ENCODE peak calls at places on chromosomes 7 and 10, in four cellular contexts. V is upper lobe of right lung, J is brain microvascular endothelial cell, N is AG10803. W is an unnamed sample.

GRCh38 chr7:43905209-43905946 is 1.0 kb downstream of the URGCP start:
- DNase-seq in V (no peak), N (peak), J (no peak), W (peak)

GRCh38 chr10:84317174-84317573 is 11.2 kb upstream of the CCSER2 start:
- DNase-seq in N (no peak), V (no peak), J (no peak), W (no peak)

GRCh38 chr7:106693659-106694353 is 32.8 kb upstream of the CCDC71L start:
- DNase-seq in N (peak), V (no peak), J (no peak), W (no peak)

GRCh38 chr7:80379034-80379433 is 132.8 kb downstream of the GNAT3 start:
- DNase-seq in N (peak), V (no peak), J (no peak), W (peak)

GRCh38 chr7:47357398-47357797 is 224.5 kb downstream of the TNS3 start:
- DNase-seq in V (no peak), N (no peak), J (no peak), W (no peak)

GRCh38 chr7:12607134-12607533 is 36.6 kb downstream of the SCIN start:
- DNase-seq in J (no peak), V (no peak), N (peak), W (no peak)

GRCh38 chr10:133106516-133106915 is 18.8 kb downstream of the ADGRA1 start:
- DNase-seq in N (no peak), V (no peak), J (no peak), W (no peak)

GRCh38 chr10:117215079-117215478 is 17.8 kb downstream of the KCNK18 start:
- DNase-seq in N (no peak), V (no peak), J (no peak), W (no peak)

GRCh38 chr10:77011823-77012566 is 625.6 kb downstream of the KCNMA1 start:
- DNase-seq in V (no peak), N (peak), J (no peak), W (peak)

GRCh38 chr10:60208676-60209269 is 180.9 kb downstream of the ANK3 start:
- DNase-seq in V (no peak), N (peak), J (no peak), W (peak)

GRCh38 chr10:91493313-91493712 is 83.2 kb downstream of the HECTD2 start:
- DNase-seq in J (no peak), N (peak), V (no peak), W (peak)

GRCh38 chr7:19851504-19851903 is 78.1 kb upstream of the TMEM196 start:
- DNase-seq in J (no peak), N (no peak), V (no peak), W (no peak)

GRCh38 chr10:96073722-96074121 is 30.3 kb downstream of the CCNJ start:
- DNase-seq in V (no peak), N (peak), J (peak), W (peak)

GRCh38 chr10:111648046-111648445 is 535.5 kb downstream of the GPAM start:
- DNase-seq in J (no peak), N (peak), V (no peak), W (no peak)

GRCh38 chr10:83603708-83604107 is 535.6 kb upstream of the GHITM start:
- DNase-seq in N (no peak), V (no peak), J (peak), W (peak)

GRCh38 chr7:988963-989529 is 6.1 kb downstream of the CYP2W1 start:
- DNase-seq in N (no peak), V (no peak), J (no peak), W (peak)

GRCh38 chr10:48363617-48364355 is 57.3 kb downstream of the MAPK8 start:
- DNase-seq in V (no peak), N (peak), J (peak), W (peak)

GRCh38 chr10:67602268-67602950 is 93.6 kb downstream of the CTNNA3 start:
- DNase-seq in N (peak), V (no peak), J (peak), W (peak)

GRCh38 chr7:150957119-150958020 is 20.8 kb downstream of the KCNH2 start:
- DNase-seq in V (no peak), J (no peak), N (no peak), W (no peak)

GRCh38 chr7:39248693-39249090 is 271.0 kb downstream of the POU6F2 start:
- DNase-seq in V (no peak), N (no peak), J (no peak), W (no peak)

GRCh38 chr7:76220185-76221057 is 18.7 kb downstream of the SRRM3 start:
- DNase-seq in N (peak), J (peak), V (no peak), W (peak)

GRCh38 chr10:95267261-95267660 is 23.5 kb downstream of the PDLIM1 start:
- DNase-seq in J (no peak), N (no peak), V (no peak), W (no peak)

GRCh38 chr10:4127518-4128315 is 342.7 kb upstream of the KLF6 start:
- DNase-seq in J (no peak), N (no peak), V (no peak), W (no peak)

GRCh38 chr7:101681170-101682007 is 52.3 kb upstream of the MYL10 start:
- DNase-seq in J (peak), N (peak), V (no peak), W (peak)

GRCh38 chr7:501526-501925 is 18.1 kb downstream of the PDGFA start:
- DNase-seq in V (peak), N (no peak), J (no peak), W (no peak)

GRCh38 chr7:123750389-123751230 is 1.8 kb upstream of the WASL start:
- DNase-seq in N (no peak), V (no peak), J (no peak), W (no peak)

GRCh38 chr7:44567884-44568283 is 5.8 kb downstream of the DDX56 start:
- DNase-seq in V (no peak), J (no peak), N (no peak), W (no peak)

GRCh38 chr10:92241158-92241500 is 49.7 kb downstream of the CPEB3 start:
- DNase-seq in J (no peak), N (peak), V (no peak), W (no peak)

GRCh38 chr7:36262706-36263484 is 109.8 kb downstream of the EEPD1 start:
- DNase-seq in J (no peak), N (no peak), V (no peak), W (no peak)

GRCh38 chr7:18151419-18151818 is 123.8 kb upstream of the PRPS1L1 start:
- DNase-seq in V (no peak), N (no peak), J (no peak), W (peak)

GRCh38 chr7:155205368-155206285 is 92.1 kb upstream of the INSIG1 start:
- DNase-seq in V (peak), J (peak), N (peak), W (peak)

GRCh38 chr7:138837627-138838026 is 39.6 kb upstream of the ATP6V0A4 start:
- DNase-seq in V (no peak), N (no peak), J (no peak), W (peak)

GRCh38 chr7:108347616-108348015 is 108.6 kb downstream of the NRCAM start:
- DNase-seq in N (peak), J (peak), V (no peak), W (peak)

GRCh38 chr7:30470783-30471182 is 7.8 kb downstream of the NOD1 start:
- DNase-seq in V (no peak), J (peak), N (peak), W (peak)

GRCh38 chr10:43888551-43888950 is 239.9 kb upstream of the ZNF32 start:
- DNase-seq in V (no peak), J (peak), N (peak), W (peak)

GRCh38 chr10:113895018-113895417 is 40.6 kb downstream of the NHLRC2 start:
- DNase-seq in N (peak), J (no peak), V (no peak), W (peak)

DNA sequence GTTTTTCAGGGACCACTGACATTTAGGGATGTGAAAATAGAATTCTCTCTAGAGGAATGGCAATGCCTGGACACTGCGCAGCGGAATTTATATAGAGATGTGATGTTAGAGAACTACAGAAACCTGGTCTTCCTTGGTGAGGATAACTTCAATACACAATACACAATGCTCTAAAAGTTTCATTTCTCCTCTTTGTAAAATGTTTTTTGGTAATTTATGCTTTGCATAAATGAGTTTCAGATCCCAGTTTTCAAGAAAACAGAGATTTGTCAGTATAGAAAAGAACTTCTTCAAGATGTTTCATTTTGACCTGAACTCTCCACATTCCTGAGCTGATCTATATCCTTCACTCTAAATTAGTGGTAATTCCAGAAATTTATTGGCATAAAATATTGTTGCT is 14.2 kb downstream of the ZNF92 start:
- DNase-seq in N (no peak), V (no peak), J (no peak), W (no peak)
- TF ChIP-seq CTCF in N (no peak), V (no peak), J (no peak), W (no peak)

DNA sequence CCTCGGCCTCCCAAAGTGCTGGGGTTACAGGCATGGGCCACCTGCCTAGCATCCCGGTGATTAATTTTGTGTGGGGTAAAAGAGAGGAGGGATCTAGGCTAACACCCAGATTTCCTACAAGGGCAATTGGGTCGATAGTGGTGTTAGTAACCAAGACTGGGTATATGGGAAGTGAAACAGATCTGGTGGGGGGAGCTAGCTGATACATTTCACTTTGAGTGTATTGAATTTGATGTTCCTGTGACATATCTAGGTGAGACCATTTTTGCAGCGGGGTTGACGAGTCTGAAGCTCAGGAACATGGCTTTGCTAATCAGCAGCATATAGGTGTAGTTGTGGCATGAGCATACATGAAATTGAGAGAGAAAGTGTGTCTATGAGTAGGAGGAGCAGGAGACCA is 12.0 kb downstream of the CLCN1 start:
- DNase-seq in J (no peak), V (no peak), N (no peak), W (no peak)
- H3K4me3 ChIP-seq in J (no peak), V (no peak), N (no peak), W (no peak)

GRCh38 chr7:99409814-99410213 is 1.0 kb downstream of the BUD31 start:
- DNase-seq in N (no peak), J (no peak), V (no peak), W (no peak)

GRCh38 chr7:99409192-99409572 is 413 bp downstream of the BUD31 start:
- DNase-seq in J (no peak), N (no peak), V (no peak), W (no peak)

GRCh38 chr7:99407849-99408346 is 499 bp downstream of the PDAP1 start:
- DNase-seq in J (peak), V (no peak), N (peak), W (peak)

GRCh38 chr7:99406557-99406956 is 1.8 kb downstream of the PDAP1 start:
- DNase-seq in J (no peak), V (no peak), N (no peak), W (no peak)

DNA sequence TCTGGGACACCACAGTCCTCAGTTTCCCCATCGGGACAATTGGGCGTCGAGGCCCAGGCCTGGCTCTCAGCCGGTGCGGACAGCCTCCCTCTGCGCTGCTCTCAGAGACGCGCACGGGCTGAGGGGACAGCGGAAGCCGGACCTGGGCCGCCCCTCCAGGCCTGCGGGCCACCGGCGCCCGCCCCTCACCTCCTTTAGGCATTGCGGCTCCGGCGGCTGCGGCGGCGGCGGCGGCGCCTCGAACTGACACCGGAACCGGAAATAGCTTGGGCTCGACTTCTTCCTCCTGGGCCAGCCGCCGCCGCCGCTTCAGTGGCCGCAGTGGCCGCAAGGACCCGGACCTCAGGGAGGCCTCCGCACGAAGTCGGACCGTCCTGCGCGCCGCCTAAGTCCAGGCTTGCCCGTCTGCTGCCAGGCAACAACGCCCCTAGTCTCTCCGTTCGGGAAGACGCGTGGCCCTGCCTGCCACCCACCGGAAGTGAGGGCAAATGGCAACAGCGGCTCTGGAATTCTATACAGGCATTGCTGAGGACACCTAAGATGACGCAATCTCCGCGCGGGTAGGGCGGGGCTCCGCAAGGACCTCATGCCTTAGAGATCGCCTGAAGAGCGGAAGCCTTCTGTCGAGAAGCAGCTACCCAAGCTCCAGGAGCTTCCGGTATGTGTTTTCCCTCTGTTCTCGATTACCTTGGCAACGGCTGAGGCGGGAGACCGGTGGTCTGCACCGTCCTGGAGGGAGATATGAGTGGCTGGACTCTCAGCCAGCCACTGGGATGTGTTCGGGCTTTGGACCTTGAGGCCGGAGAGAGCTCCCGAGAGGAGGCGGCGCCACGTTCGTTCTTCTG is at the start of the genes BUD31 and PDAP1:
- DNase-seq in N (peak), J (peak), V (peak), W (peak)
- TF ChIP-seq CTCF in N (no peak), J (no peak), V (peak), W (no peak)

GRCh38 chr10:14186245-14186644 is 144.5 kb downstream of the FRMD4A start:
- DNase-seq in N (no peak), J (peak), V (no peak), W (peak)

GRCh38 chr10:14182781-14183180 is 147.9 kb downstream of the FRMD4A start:
- DNase-seq in N (no peak), V (no peak), J (no peak), W (no peak)

GRCh38 chr10:14184841-14185500 is 145.8 kb downstream of the FRMD4A start:
- DNase-seq in V (no peak), J (peak), N (no peak), W (peak)

GRCh38 chr10:14185501-14186045 is 145.2 kb downstream of the FRMD4A start:
- DNase-seq in V (no peak), N (no peak), J (peak), W (peak)

GRCh38 chr10:14181197-14181936 is 149.4 kb downstream of the FRMD4A start:
- DNase-seq in V (no peak), J (no peak), N (no peak), W (no peak)
- H3K4me3 ChIP-seq in V (no peak), J (no peak), N (no peak), W (no peak)

DNA sequence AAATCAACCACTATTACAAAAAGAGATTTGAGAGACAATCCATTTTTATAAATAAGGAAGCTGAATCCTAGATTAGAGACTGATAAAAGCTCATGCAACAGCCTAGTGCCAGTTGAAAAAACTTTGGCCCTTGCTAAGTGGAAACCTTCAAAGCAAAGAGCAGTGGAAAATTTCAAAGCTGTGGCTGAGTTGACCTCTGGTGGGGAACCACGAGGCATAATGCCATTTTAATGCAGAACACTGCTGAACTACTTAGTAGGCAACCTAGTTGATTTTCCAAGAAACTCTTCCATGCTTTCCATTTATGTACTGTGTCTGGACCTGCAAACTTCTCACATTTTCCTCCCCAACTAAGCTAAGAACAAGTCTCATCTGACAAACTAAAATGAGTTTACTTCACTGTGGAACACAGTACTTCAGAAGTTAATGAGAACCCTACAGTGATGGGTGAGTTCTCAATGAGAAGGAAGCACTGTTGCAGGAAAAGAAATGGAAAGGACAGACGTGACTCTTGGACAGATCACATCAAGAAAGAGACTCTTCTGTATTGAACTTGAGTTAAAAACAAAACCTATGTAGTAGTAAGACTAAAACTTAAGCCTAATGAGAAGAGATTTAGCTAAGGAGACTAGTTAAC is 19.5 kb downstream of the FZD9 start:
- DNase-seq in J (no peak), V (no peak), N (no peak), W (no peak)
- TF ChIP-seq CTCF in J (no peak), V (no peak), N (no peak), W (no peak)

GRCh38 chr10:62268027-62268398 is 631 bp downstream of the RTKN2 start:
- DNase-seq in J (no peak), N (no peak), V (peak), W (no peak)

GRCh38 chr10:62266611-62267010 is 2.0 kb downstream of the RTKN2 start:
- DNase-seq in J (no peak), N (no peak), V (no peak), W (no peak)

GRCh38 chr10:62266147-62266546 is 2.5 kb downstream of the RTKN2 start:
- DNase-seq in V (no peak), J (no peak), N (no peak), W (no peak)

GRCh38 chr10:62264126-62264525 is 4.5 kb downstream of the RTKN2 start:
- DNase-seq in J (no peak), V (no peak), N (no peak), W (no peak)

DNA sequence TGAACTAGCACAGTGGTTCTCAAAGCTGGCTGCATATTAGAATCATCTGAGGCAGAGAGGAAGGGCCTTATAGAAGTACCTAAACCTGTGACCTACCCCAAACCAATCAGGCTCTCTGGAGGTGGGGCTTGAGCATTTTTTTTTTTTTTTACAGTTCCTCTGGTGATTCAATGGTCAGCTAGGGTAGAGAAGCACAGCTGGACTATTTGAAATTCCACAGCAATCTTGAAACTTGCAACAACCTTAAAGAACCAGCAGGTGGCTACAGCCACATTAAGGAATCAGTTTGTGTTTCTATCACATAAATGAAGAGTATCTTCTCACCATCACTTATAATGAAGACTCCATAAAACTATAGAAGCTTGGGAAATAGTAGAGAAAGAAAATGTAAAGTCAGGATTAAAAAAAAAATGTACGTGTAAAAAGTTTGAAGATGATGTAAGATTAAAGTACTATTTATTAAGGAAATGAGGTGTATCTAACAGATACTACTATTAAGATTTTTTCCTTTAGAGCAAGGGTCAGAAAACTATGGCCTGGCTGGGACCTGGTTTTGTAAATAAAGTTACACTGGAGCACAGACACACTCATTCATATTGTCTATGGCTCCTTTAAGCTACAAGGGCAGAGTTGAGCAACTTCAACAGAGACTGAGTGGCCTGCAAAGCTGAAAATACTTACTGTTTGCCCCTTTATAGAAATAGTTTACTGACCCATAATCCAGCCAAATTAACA is 3.8 kb downstream of the RTKN2 start:
- DNase-seq in N (peak), V (no peak), J (peak), W (peak)
- H3K4me3 ChIP-seq in N (no peak), V (peak), J (no peak), W (no peak)

GRCh38 chr7:65840446-65840845 is 32.4 kb upstream of the VKORC1L1 start:
- DNase-seq in V (no peak), N (no peak), J (no peak), W (no peak)
- TF ChIP-seq CTCF in V (no peak), N (no peak), J (no peak), W (no peak)